ENCODE peak calls at places on chromosome 4, in seven cellular contexts. One of them, this sample, is unnamed.
A peak's percentile ranks its signal among the peaks of the same experiment; 100 is the strongest.

GRCh38 chr4:128823025-128823661 is 13.6 kb downstream of the JADE1 start:
- DNase-seq in dermis blood vessel endothelial cell: peak; percentile 51
- DNase-seq in transverse colon: no peak
- DNase-seq in naive thymus-derived CD4-positive, alpha-beta T cell: no peak
- DNase-seq in astrocyte of the hippocampus: peak; percentile 86
- DNase-seq in activated T-cell treated with anti-CD3 and anti-CD28 coated beads for 24 hours: no peak
- DNase-seq in activated T-helper 1 cell treated with anti-CD3 and anti-CD28 coated beads, Interleukin-2, amount 50 U/mL, for 16 hours: no peak
- DNase-seq in this sample: no peak

GRCh38 chr4:138851626-138852443 is 163.7 kb upstream of the NOCT start:
- DNase-seq in dermis blood vessel endothelial cell: no peak
- DNase-seq in transverse colon: no peak
- DNase-seq in naive thymus-derived CD4-positive, alpha-beta T cell: no peak
- DNase-seq in astrocyte of the hippocampus: peak; percentile 39
- DNase-seq in activated T-cell treated with anti-CD3 and anti-CD28 coated beads for 24 hours: no peak
- DNase-seq in activated T-helper 1 cell treated with anti-CD3 and anti-CD28 coated beads, Interleukin-2, amount 50 U/mL, for 16 hours: no peak
- DNase-seq in this sample: no peak

GRCh38 chr4:150999091-150999490 is 16.0 kb downstream of the LRBA start:
- DNase-seq in dermis blood vessel endothelial cell: no peak
- DNase-seq in transverse colon: no peak
- DNase-seq in naive thymus-derived CD4-positive, alpha-beta T cell: no peak
- DNase-seq in astrocyte of the hippocampus: no peak
- DNase-seq in activated T-cell treated with anti-CD3 and anti-CD28 coated beads for 24 hours: no peak
- DNase-seq in activated T-helper 1 cell treated with anti-CD3 and anti-CD28 coated beads, Interleukin-2, amount 50 U/mL, for 16 hours: no peak
- DNase-seq in this sample: no peak

GRCh38 chr4:144494280-144494679 is 151.7 kb upstream of the HHIP start:
- DNase-seq in dermis blood vessel endothelial cell: no peak
- DNase-seq in transverse colon: no peak
- DNase-seq in naive thymus-derived CD4-positive, alpha-beta T cell: no peak
- DNase-seq in astrocyte of the hippocampus: no peak
- DNase-seq in activated T-cell treated with anti-CD3 and anti-CD28 coated beads for 24 hours: no peak
- DNase-seq in activated T-helper 1 cell treated with anti-CD3 and anti-CD28 coated beads, Interleukin-2, amount 50 U/mL, for 16 hours: no peak
- DNase-seq in this sample: no peak

GRCh38 chr4:120857312-120857711 is 65.2 kb downstream of the PRDM5 start:
- DNase-seq in dermis blood vessel endothelial cell: no peak
- DNase-seq in transverse colon: no peak
- DNase-seq in naive thymus-derived CD4-positive, alpha-beta T cell: no peak
- DNase-seq in astrocyte of the hippocampus: no peak
- DNase-seq in activated T-cell treated with anti-CD3 and anti-CD28 coated beads for 24 hours: no peak
- DNase-seq in activated T-helper 1 cell treated with anti-CD3 and anti-CD28 coated beads, Interleukin-2, amount 50 U/mL, for 16 hours: no peak
- DNase-seq in this sample: no peak

GRCh38 chr4:86218721-86219481 is 141.0 kb downstream of the MAPK10 start:
- DNase-seq in dermis blood vessel endothelial cell: no peak
- DNase-seq in transverse colon: no peak
- DNase-seq in naive thymus-derived CD4-positive, alpha-beta T cell: no peak
- DNase-seq in astrocyte of the hippocampus: peak; percentile 36
- DNase-seq in activated T-cell treated with anti-CD3 and anti-CD28 coated beads for 24 hours: no peak
- DNase-seq in activated T-helper 1 cell treated with anti-CD3 and anti-CD28 coated beads, Interleukin-2, amount 50 U/mL, for 16 hours: no peak
- DNase-seq in this sample: no peak

GRCh38 chr4:25402521-25402920 is 25.5 kb downstream of the ANAPC4 start:
- DNase-seq in dermis blood vessel endothelial cell: no peak
- DNase-seq in transverse colon: no peak
- DNase-seq in naive thymus-derived CD4-positive, alpha-beta T cell: no peak
- DNase-seq in astrocyte of the hippocampus: peak; percentile 23
- DNase-seq in activated T-cell treated with anti-CD3 and anti-CD28 coated beads for 24 hours: no peak
- DNase-seq in activated T-helper 1 cell treated with anti-CD3 and anti-CD28 coated beads, Interleukin-2, amount 50 U/mL, for 16 hours: no peak
- DNase-seq in this sample: no peak

GRCh38 chr4:41802590-41802989 is 54.1 kb upstream of the PHOX2B start:
- DNase-seq in dermis blood vessel endothelial cell: no peak
- DNase-seq in transverse colon: no peak
- DNase-seq in naive thymus-derived CD4-positive, alpha-beta T cell: no peak
- DNase-seq in astrocyte of the hippocampus: no peak
- DNase-seq in activated T-cell treated with anti-CD3 and anti-CD28 coated beads for 24 hours: no peak
- DNase-seq in activated T-helper 1 cell treated with anti-CD3 and anti-CD28 coated beads, Interleukin-2, amount 50 U/mL, for 16 hours: no peak
- DNase-seq in this sample: no peak

GRCh38 chr4:120683902-120684540 is 238.5 kb downstream of the PRDM5 start:
- DNase-seq in dermis blood vessel endothelial cell: peak; percentile 7
- DNase-seq in transverse colon: no peak
- DNase-seq in naive thymus-derived CD4-positive, alpha-beta T cell: no peak
- DNase-seq in astrocyte of the hippocampus: no peak
- DNase-seq in activated T-cell treated with anti-CD3 and anti-CD28 coated beads for 24 hours: no peak
- DNase-seq in activated T-helper 1 cell treated with anti-CD3 and anti-CD28 coated beads, Interleukin-2, amount 50 U/mL, for 16 hours: no peak
- DNase-seq in this sample: no peak

GRCh38 chr4:87121332-87122065 is 98.9 kb downstream of the KLHL8 start:
- DNase-seq in dermis blood vessel endothelial cell: no peak
- DNase-seq in transverse colon: no peak
- DNase-seq in naive thymus-derived CD4-positive, alpha-beta T cell: no peak
- DNase-seq in astrocyte of the hippocampus: peak; percentile 31
- DNase-seq in activated T-cell treated with anti-CD3 and anti-CD28 coated beads for 24 hours: no peak
- DNase-seq in activated T-helper 1 cell treated with anti-CD3 and anti-CD28 coated beads, Interleukin-2, amount 50 U/mL, for 16 hours: no peak
- DNase-seq in this sample: no peak

This sample was measured in central memory CD8-positive, alpha-beta T cell.